ENCODE peak calls at places on chromosome 22, in seven cellular contexts. T is endodermal cell, M is A549, Q is testis, J is uterus, R is Caco-2, P is mucosa of descending colon. A is an unnamed sample.
A peak's percentile ranks its signal among the peaks of the same experiment; 100 is the strongest.

GRCh38 chr22:24134090-24134846 is 47.0 kb upstream of the SUSD2 start:
- DNase-seq in T (peak; percentile 59), M (no peak), Q (peak; percentile 63), J (peak; percentile 37), R (no peak), P (peak; percentile 59), A (no peak)

GRCh38 chr22:42630901-42631602 is 9.3 kb downstream of the ATP5MGL start:
- DNase-seq in T (no peak), M (no peak), Q (no peak), J (no peak), R (no peak), P (no peak), A (peak; percentile 53)

GRCh38 chr22:39220450-39220849 is 24.3 kb downstream of the PDGFB start:
- DNase-seq in T (peak; percentile 13), M (no peak), Q (no peak), J (no peak), R (no peak), P (peak; percentile 2), A (no peak)

GRCh38 chr22:44807915-44808690 is 55.7 kb downstream of the ARHGAP8 start:
- DNase-seq in T (peak; percentile 87), M (no peak), Q (no peak), J (no peak), R (no peak), P (no peak), A (no peak)

GRCh38 chr22:20206709-20207215 is 55.9 kb upstream of the CCDC188 start:
- DNase-seq in T (peak; percentile 58), M (no peak), Q (no peak), J (no peak), R (no peak), P (peak; percentile 54), A (no peak)

GRCh38 chr22:20551805-20552449 is 44.5 kb downstream of the MED15 start:
- DNase-seq in T (no peak), M (no peak), Q (no peak), J (peak; percentile 43), R (no peak), P (no peak), A (no peak)

GRCh38 chr22:39498368-39498767 is 3.7 kb upstream of the MIEF1 start:
- DNase-seq in T (no peak), M (no peak), Q (peak; percentile 58), J (peak; percentile 52), R (no peak), P (peak; percentile 42), A (no peak)

GRCh38 chr22:22770280-22770871 is 117.2 kb upstream of the IGLL5 start:
- DNase-seq in T (peak; percentile 95), M (peak; percentile 33), Q (peak; percentile 60), J (no peak), R (peak; percentile 66), P (peak; percentile 84), A (peak; percentile 59)

GRCh38 chr22:29128891-29129643 is 56.2 kb downstream of the KREMEN1 start:
- DNase-seq in T (no peak), M (no peak), Q (no peak), J (no peak), R (no peak), P (no peak), A (peak; percentile 29)

GRCh38 chr22:44070029-44070428 is 45.9 kb downstream of the PARVB start:
- DNase-seq in T (no peak), M (no peak), Q (no peak), J (no peak), R (no peak), P (no peak), A (no peak)

GRCh38 chr22:31662668-31663037 is 638 bp upstream of the PISD start:
- DNase-seq in T (no peak), M (no peak), Q (no peak), J (no peak), R (no peak), P (no peak), A (no peak)

GRCh38 chr22:43385770-43386641 is 25.8 kb upstream of the MPPED1 start:
- DNase-seq in T (peak; percentile 94), M (peak; percentile 69), Q (peak; percentile 89), J (peak; percentile 49), R (peak; percentile 67), P (peak; percentile 84), A (peak; percentile 73)

GRCh38 chr22:44574057-44574456 is 76.0 kb upstream of the RTL6 start:
- DNase-seq in T (no peak), M (peak; percentile 13), Q (peak; percentile 63), J (peak; percentile 53), R (no peak), P (no peak), A (peak; percentile 87)

GRCh38 chr22:43314611-43315010 is 28.6 kb downstream of the SCUBE1 start:
- DNase-seq in T (no peak), M (no peak), Q (no peak), J (no peak), R (no peak), P (no peak), A (no peak)

GRCh38 chr22:22070371-22070824 is 87.8 kb upstream of the TOP3B start:
- DNase-seq in T (no peak), M (no peak), Q (no peak), J (no peak), R (no peak), P (no peak), A (no peak)

GRCh38 chr22:42313204-42313603 is 42.8 kb upstream of the TCF20 start:
- DNase-seq in T (peak; percentile 76), M (no peak), Q (no peak), J (no peak), R (no peak), P (no peak), A (no peak)

GRCh38 chr22:39130892-39131855 is 21.3 kb downstream of the CBX7 start:
- DNase-seq in T (peak; percentile 59), M (no peak), Q (no peak), J (no peak), R (no peak), P (peak; percentile 28), A (no peak)

GRCh38 chr22:43848366-43849171 is 13.7 kb downstream of the SULT4A1 start:
- DNase-seq in T (peak; percentile 79), M (no peak), Q (peak; percentile 44), J (no peak), R (peak; percentile 32), P (no peak), A (no peak)

GRCh38 chr22:50296658-50297490 is 10.6 kb downstream of the PLXNB2 start:
- DNase-seq in T (no peak), M (no peak), Q (no peak), J (no peak), R (no peak), P (no peak), A (no peak)

GRCh38 chr22:50297510-50298265 is 9.8 kb downstream of the PLXNB2 start:
- DNase-seq in T (no peak), M (no peak), Q (no peak), J (no peak), R (no peak), P (no peak), A (no peak)

GRCh38 chr22:50298937-50299656 is 8.3 kb downstream of the PLXNB2 start:
- DNase-seq in T (peak; percentile 69), M (no peak), Q (no peak), J (no peak), R (no peak), P (no peak), A (no peak)

GRCh38 chr22:50299724-50300619 is 7.5 kb downstream of the PLXNB2 start:
- DNase-seq in T (peak; percentile 95), M (no peak), Q (no peak), J (no peak), R (peak; percentile 91), P (peak; percentile 92), A (no peak)

GRCh38 chr22:50298266-50298637 is 9.2 kb downstream of the PLXNB2 start:
- DNase-seq in T (no peak), M (no peak), Q (no peak), J (no peak), R (no peak), P (no peak), A (no peak)
- H3K4me1 ChIP-seq in T (peaks cover 9% of the 10 kb centered on the region), M (peaks cover 76% of the 10 kb centered on the region), Q (peaks cover 80% of the 10 kb centered on the region), J (peaks cover 67% of the 10 kb centered on the region), R (peaks cover 51% of the 10 kb centered on the region), P (peaks cover 74% of the 10 kb centered on the region), A (peaks cover 21% of the 10 kb centered on the region)

GRCh38 chr22:47593291-47593690 is 830.8 kb downstream of the TBC1D22A start:
- DNase-seq in T (peak; percentile 24), M (no peak), Q (no peak), J (no peak), R (no peak), P (no peak), A (peak; percentile 16)
- H3K4me1 ChIP-seq in T (no peaks in the 10 kb centered on the region), M (no peaks in the 10 kb centered on the region), Q (no peaks in the 10 kb centered on the region), J (no peaks in the 10 kb centered on the region), R (peaks cover 9% of the 10 kb centered on the region), P (no peaks in the 10 kb centered on the region), A (no peaks in the 10 kb centered on the region)

DNA sequence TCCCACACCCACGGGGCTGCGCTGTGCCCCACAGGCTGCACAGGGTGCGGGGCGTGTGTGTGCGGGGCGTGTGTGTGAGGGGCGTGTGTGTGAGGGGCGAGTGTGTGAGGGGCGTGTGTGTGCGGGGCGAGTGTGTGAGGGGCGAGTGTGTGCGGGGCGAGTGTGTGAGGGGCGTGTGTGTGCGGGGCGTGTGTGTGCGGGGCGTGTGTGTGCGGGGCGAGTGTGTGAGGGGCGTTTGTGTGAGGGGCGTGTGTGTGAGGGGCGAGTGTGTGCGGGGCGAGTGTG is 86.7 kb downstream of the WNT7B start:
- DNase-seq in T (no peak), M (no peak), Q (no peak), J (no peak), R (no peak), P (no peak), A (no peak)
- H3K4me1 ChIP-seq in T (no peaks in the 10 kb centered on the region), M (peaks cover 8% of the 10 kb centered on the region), Q (no peaks in the 10 kb centered on the region), J (no peaks in the 10 kb centered on the region), R (no peaks in the 10 kb centered on the region), P (no peaks in the 10 kb centered on the region), A (peaks cover 31% of the 10 kb centered on the region)

GRCh38 chr22:40509401-40510134 is 127.0 kb downstream of the MRTFA start:
- DNase-seq in T (no peak), M (no peak), Q (peak; percentile 60), J (peak; percentile 81), R (peak; percentile 65), P (no peak), A (no peak)

GRCh38 chr22:40504285-40505249 is 132.0 kb downstream of the MRTFA start:
- DNase-seq in T (no peak), M (no peak), Q (no peak), J (no peak), R (no peak), P (no peak), A (no peak)

GRCh38 chr22:40510965-40511364 is 125.6 kb downstream of the MRTFA start:
- DNase-seq in T (no peak), M (no peak), Q (no peak), J (no peak), R (no peak), P (no peak), A (no peak)

GRCh38 chr22:40506762-40507161 is 129.8 kb downstream of the MRTFA start:
- DNase-seq in T (no peak), M (no peak), Q (no peak), J (no peak), R (no peak), P (no peak), A (no peak)

GRCh38 chr22:40507491-40507890 is 129.0 kb downstream of the MRTFA start:
- DNase-seq in T (no peak), M (no peak), Q (no peak), J (no peak), R (no peak), P (no peak), A (no peak)
- H3K4me1 ChIP-seq in T (peaks cover 19% of the 10 kb centered on the region), M (peaks cover 91% of the 10 kb centered on the region), Q (peaks cover 40% of the 10 kb centered on the region), J (peaks cover 18% of the 10 kb centered on the region), R (peaks cover 44% of the 10 kb centered on the region), P (peaks cover 29% of the 10 kb centered on the region), A (peaks cover 74% of the 10 kb centered on the region)

GRCh38 chr22:36938886-36939285 is 25.5 kb downstream of the CSF2RB start:
- DNase-seq in T (no peak), M (no peak), Q (no peak), J (no peak), R (peak; percentile 23), P (no peak), A (no peak)
- H3K4me1 ChIP-seq in T (no peaks in the 10 kb centered on the region), M (no peaks in the 10 kb centered on the region), Q (no peaks in the 10 kb centered on the region), J (no peaks in the 10 kb centered on the region), R (no peaks in the 10 kb centered on the region), P (no peaks in the 10 kb centered on the region), A (no peaks in the 10 kb centered on the region)